ENCODE peak calls at places on chromosomes 2 and 18, in five cellular contexts. C is HepG2, O is K562, N is GM12878, S is H1. V is an unnamed sample.

GRCh38 chr2:160229591-160229990 is 29.5 kb upstream of the ITGB6 start:
- DNase-seq in C (no peak), O (no peak), S (no peak), N (no peak), V (no peak)

GRCh38 chr2:118185210-118186109 is 97.2 kb downstream of the INSIG2 start:
- DNase-seq in S (peak; percentile 77), O (no peak), N (no peak), C (no peak), V (peak; percentile 69)

GRCh38 chr2:39107156-39107555 is 13.7 kb downstream of the SOS1 start:
- DNase-seq in N (no peak), O (no peak), C (no peak), S (no peak), V (peak; percentile 43)

GRCh38 chr2:69168144-69168813 is 155.3 kb downstream of the ANTXR1 start:
- DNase-seq in S (no peak), C (no peak), O (no peak), N (no peak), V (no peak)

GRCh38 chr2:150143087-150143536 is 344.4 kb downstream of the RND3 start:
- DNase-seq in C (no peak), N (no peak), O (no peak), S (no peak), V (no peak)

GRCh38 chr2:9297156-9297555 is 90.5 kb downstream of the ASAP2 start:
- DNase-seq in N (no peak), S (no peak), C (no peak), O (no peak), V (no peak)

GRCh38 chr2:73908689-73909652 is 16.2 kb downstream of the ACTG2 start:
- DNase-seq in O (no peak), C (no peak), N (no peak), S (no peak), V (no peak)

GRCh38 chr18:10015941-10016819 is 102.4 kb downstream of the VAPA start:
- DNase-seq in C (no peak), N (no peak), O (no peak), S (no peak), V (peak; percentile 21)

GRCh38 chr2:671787-672605 is 5.2 kb downstream of the TMEM18 start:
- DNase-seq in S (no peak), O (no peak), N (no peak), C (no peak), V (no peak)

GRCh38 chr18:70289351-70290330 is 796 bp downstream of the SOCS6 start:
- DNase-seq in O (peak; percentile 49), C (no peak), N (no peak), S (peak; percentile 72), V (peak; percentile 67)

GRCh38 chr2:177914247-177914646 is 158.3 kb downstream of the PDE11A start:
- DNase-seq in O (no peak), C (no peak), N (no peak), S (no peak), V (no peak)

GRCh38 chr2:75600418-75601088 is 39.8 kb upstream of the EVA1A start:
- DNase-seq in C (no peak), N (no peak), S (no peak), O (no peak), V (no peak)

GRCh38 chr2:47984041-47984440 is 77.7 kb upstream of the FBXO11 start:
- DNase-seq in O (no peak), N (no peak), S (no peak), C (no peak), V (no peak)

GRCh38 chr2:177242136-177242987 is 22.2 kb downstream of the NFE2L2 start:
- DNase-seq in O (no peak), N (no peak), C (peak; percentile 70), S (no peak), V (no peak)

GRCh38 chr2:47259829-47260228 is 104.7 kb upstream of the STPG4 start:
- DNase-seq in S (no peak), C (no peak), N (no peak), O (no peak), V (no peak)

GRCh38 chr2:215435261-215435808 is 533 bp downstream of the FN1 start:
- DNase-seq in O (peak; percentile 13), N (no peak), S (no peak), C (no peak), V (peak; percentile 77)

GRCh38 chr2:224142397-224143312 is 103.6 kb upstream of the SERPINE2 start:
- DNase-seq in N (no peak), C (no peak), S (no peak), O (no peak), V (no peak)

GRCh38 chr2:134167015-134167414 is 86.9 kb upstream of the MGAT5 start:
- DNase-seq in O (no peak), C (no peak), S (no peak), N (no peak), V (no peak)

GRCh38 chr2:229899604-229900003 is 22.2 kb downstream of the TRIP12 start:
- DNase-seq in N (no peak), C (no peak), S (no peak), O (no peak), V (no peak)

GRCh38 chr2:22056621-22057132 is 932.9 kb downstream of the TDRD15 start:
- DNase-seq in S (no peak), C (peak; percentile 52), N (no peak), O (no peak), V (no peak)

GRCh38 chr18:27707201-27707600 is 469.7 kb downstream of the CDH2 start:
- DNase-seq in O (no peak), N (no peak), S (no peak), C (no peak), V (no peak)

GRCh38 chr2:18976112-18976961 is 382.1 kb downstream of the OSR1 start:
- DNase-seq in N (no peak), C (no peak), S (no peak), O (no peak), V (no peak)

GRCh38 chr2:44572196-44572900 is 210.6 kb downstream of the CAMKMT start:
- DNase-seq in C (no peak), N (no peak), S (no peak), O (no peak), V (no peak)

GRCh38 chr18:44870631-44871502 is 190.2 kb downstream of the SETBP1 start:
- DNase-seq in S (no peak), N (no peak), O (no peak), C (no peak), V (no peak)

GRCh38 chr2:183035298-183035953 is 2.8 kb downstream of the NCKAP1 start:
- DNase-seq in N (no peak), C (no peak), S (no peak), O (no peak), V (no peak)

GRCh38 chr18:23281626-23282436 is 146.5 kb downstream of the CABLES1 start:
- DNase-seq in N (no peak), S (no peak), C (no peak), O (no peak), V (peak; percentile 45)

GRCh38 chr2:129883121-129883520 is 96.3 kb upstream of the RAB6C start:
- DNase-seq in O (no peak), S (no peak), C (no peak), N (no peak), V (no peak)

GRCh38 chr2:19543271-19544019 is 185.0 kb upstream of the OSR1 start:
- DNase-seq in O (no peak), C (no peak), N (no peak), S (no peak), V (no peak)

GRCh38 chr2:237616373-237617304 is 10.7 kb upstream of the LRRFIP1 start:
- DNase-seq in O (no peak), N (no peak), S (no peak), C (no peak), V (no peak)

GRCh38 chr2:173010233-173010632 is 65.4 kb upstream of the MAP3K20 start:
- DNase-seq in C (no peak), O (no peak), N (no peak), S (no peak), V (no peak)

GRCh38 chr2:224982226-224982625 is 60.0 kb downstream of the DOCK10 start:
- DNase-seq in O (no peak), C (no peak), N (no peak), S (no peak), V (no peak)

GRCh38 chr2:187782301-187782700 is 228.1 kb upstream of the TFPI start:
- DNase-seq in S (no peak), N (no peak), O (no peak), C (no peak), V (no peak)

DNA sequence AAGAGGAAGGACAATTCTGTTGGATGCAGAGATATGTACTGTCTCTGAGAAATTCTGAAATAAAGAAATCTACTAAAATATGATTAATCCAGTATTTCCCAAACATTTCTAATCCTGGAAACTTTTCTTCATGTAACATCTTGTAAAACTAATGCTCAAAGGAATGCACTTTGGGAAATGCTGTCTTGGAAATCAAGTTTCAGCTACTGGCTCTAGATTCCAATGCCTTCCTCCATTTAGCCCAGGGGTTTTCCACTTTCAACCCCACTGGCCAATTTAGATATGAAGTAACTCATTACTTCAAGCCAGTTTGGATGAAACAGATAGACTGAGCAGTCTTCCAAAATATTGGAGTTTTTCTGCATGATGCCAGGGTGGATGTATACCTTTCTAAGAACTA is 355.0 kb downstream of the TXNL1 start:
- DNase-seq in O (no peak), C (no peak), S (no peak), N (no peak), V (no peak)
- TF ChIP-seq CREB1 in O (no peak), C (no peak), S (no peak), N (no peak), V (no peak)

GRCh38 chr2:113274427-113274826 is 4.3 kb downstream of the PAX8 start:
- DNase-seq in S (no peak), C (no peak), N (no peak), O (no peak), V (no peak)

GRCh38 chr2:113275556-113276215 is 3.0 kb downstream of the PAX8 start:
- DNase-seq in C (no peak), N (no peak), O (no peak), S (peak; percentile 53), V (peak; percentile 15)

GRCh38 chr2:113276216-113276905 is 2.4 kb downstream of the PAX8 start:
- DNase-seq in S (no peak), O (no peak), N (no peak), C (no peak), V (peak; percentile 17)

GRCh38 chr2:113272463-113272862 is 6.3 kb downstream of the PAX8 start:
- DNase-seq in C (no peak), N (no peak), S (no peak), O (no peak), V (peak; percentile 18)

GRCh38 chr2:113273031-113273551 is 5.6 kb downstream of the PAX8 start:
- DNase-seq in O (no peak), S (peak; percentile 59), C (peak; percentile 28), N (no peak), V (peak; percentile 88)
- H3K4me3 ChIP-seq in O (no peak overlapping the region), S (peak overlapping the region; percentile 47), C (no peak overlapping the region), N (no peak overlapping the region), V (peak overlapping the region; percentile 31)

DNA sequence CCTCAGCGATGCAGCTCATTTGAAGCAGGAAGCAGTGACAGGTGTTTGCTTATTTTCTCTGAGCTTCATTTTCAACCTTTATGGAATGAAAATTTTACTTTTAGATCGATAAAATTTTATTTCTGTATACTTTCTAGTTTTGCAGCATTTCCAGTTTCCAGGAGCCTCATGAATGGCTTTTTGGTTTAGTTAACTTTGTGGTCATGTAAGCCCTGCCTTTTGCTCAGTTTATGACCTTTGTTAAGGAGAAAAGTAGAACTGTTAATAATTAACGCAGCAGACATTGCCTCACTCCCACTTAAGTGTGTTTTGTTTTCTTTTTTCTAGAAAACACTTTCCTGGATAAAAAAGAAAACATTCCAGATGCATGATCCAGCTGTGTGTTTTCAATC is 4.4 kb upstream of the FARP2 start:
- DNase-seq in C (peak; percentile 82), S (no peak), O (no peak), N (no peak), V (no peak)
- H3K36me3 ChIP-seq in C (peaks cover 14% of the 10 kb centered on the region), S (peaks cover 65% of the 10 kb centered on the region), O (peaks cover 75% of the 10 kb centered on the region), N (peaks cover 35% of the 10 kb centered on the region), V (peaks cover 58% of the 10 kb centered on the region)

GRCh38 chr2:71600572-71600971 is 147.2 kb downstream of the DYSF start:
- DNase-seq in S (no peak), N (no peak), O (no peak), C (no peak), V (no peak)
- TF ChIP-seq CREB1 in S (no peak), N (no peak), O (no peak), C (no peak), V (no peak)